ENCODE peak calls at places on chromosomes 16 and 17, in six cellular contexts. R, T, I, A, D and Y are unnamed samples.

GRCh38 chr17:79988163-79988971 is 47.3 kb downstream of the TBC1D16 start:
- DNase-seq in A (peak; percentile 73), T (peak; percentile 60), D (no peak), I (no peak), R (peak; percentile 30), Y (peak; percentile 60)

GRCh38 chr17:36812762-36813161 is 124.5 kb upstream of the LHX1 start:
- DNase-seq in R (no peak), A (no peak), I (no peak), T (no peak), D (peak; percentile 27), Y (peak; percentile 80)

GRCh38 chr16:82971126-82971525 is 344.4 kb downstream of the CDH13 start:
- DNase-seq in R (no peak), I (no peak), A (no peak), T (no peak), D (no peak), Y (no peak)

GRCh38 chr17:50221500-50222480 is 20.4 kb upstream of the COL1A1 start:
- DNase-seq in I (no peak), A (peak; percentile 76), R (peak; percentile 43), T (peak; percentile 89), D (no peak), Y (peak; percentile 25)

GRCh38 chr17:27944546-27945332 is 51.6 kb upstream of the LYRM9 start:
- DNase-seq in D (no peak), R (no peak), A (no peak), T (no peak), I (no peak), Y (no peak)

GRCh38 chr16:21654881-21655280 is 2.5 kb upstream of the IGSF6 start:
- DNase-seq in D (no peak), I (no peak), A (no peak), R (no peak), T (no peak), Y (no peak)

GRCh38 chr16:14347706-14348105 is 276.6 kb downstream of the MRTFB start:
- DNase-seq in T (no peak), A (no peak), R (no peak), D (no peak), I (no peak), Y (no peak)

GRCh38 chr17:5584383-5584951 is at the start of gene NLRP1:
- DNase-seq in A (peak; percentile 89), D (no peak), I (no peak), T (peak; percentile 91), R (no peak), Y (no peak)

GRCh38 chr17:73998246-73999220 is 204.9 kb upstream of the RPL38 start:
- DNase-seq in A (no peak), I (peak; percentile 7), T (no peak), D (peak; percentile 69), R (peak; percentile 78), Y (peak; percentile 91)

GRCh38 chr16:27745348-27745747 is 195.4 kb downstream of the KATNIP start:
- DNase-seq in D (no peak), R (no peak), T (peak; percentile 62), I (no peak), A (no peak), Y (no peak)

GRCh38 chr17:75087558-75088453 is at the start of gene SLC16A5:
- DNase-seq in R (peak; percentile 99), A (peak; percentile 58), T (peak; percentile 93), I (peak; percentile 84), D (peak; percentile 92), Y (peak; percentile 98)

GRCh38 chr16:54290203-54291106 is 3.9 kb upstream of the IRX3 start:
- DNase-seq in I (no peak), A (no peak), T (no peak), R (no peak), D (peak; percentile 67), Y (peak; percentile 67)

GRCh38 chr16:54873081-54873480 is 57.6 kb upstream of the IRX5 start:
- DNase-seq in I (no peak), A (no peak), T (no peak), R (no peak), D (no peak), Y (no peak)

GRCh38 chr17:44760474-44761308 is 1.9 kb downstream of the ADAM11 start:
- DNase-seq in A (no peak), R (no peak), T (no peak), I (no peak), D (no peak), Y (no peak)

GRCh38 chr17:39929657-39930407 is 2.3 kb downstream of the LRRC3C start:
- DNase-seq in D (no peak), T (peak; percentile 79), I (no peak), R (no peak), A (peak; percentile 89), Y (no peak)

GRCh38 chr17:17315142-17315821 is 12.1 kb downstream of the NT5M start:
- DNase-seq in T (no peak), R (peak; percentile 16), A (no peak), I (no peak), D (no peak), Y (peak; percentile 28)

GRCh38 chr16:27547134-27547533 is 2.6 kb downstream of the GTF3C1 start:
- DNase-seq in D (no peak), T (peak; percentile 91), A (peak; percentile 75), I (no peak), R (no peak), Y (no peak)

GRCh38 chr17:22454070-22454999 is 762.0 kb downstream of the KCNJ18 start:
- DNase-seq in R (no peak), A (no peak), T (no peak), D (no peak), I (no peak), Y (no peak)

GRCh38 chr16:89314357-89314756 is 96.9 kb downstream of the ZNF778 start:
- DNase-seq in I (no peak), A (no peak), T (no peak), R (no peak), D (no peak), Y (no peak)

GRCh38 chr16:53773150-53773846 is 69.3 kb downstream of the FTO start:
- DNase-seq in A (peak; percentile 76), I (peak; percentile 82), R (peak; percentile 71), T (peak; percentile 83), D (peak; percentile 70), Y (peak; percentile 19)

GRCh38 chr17:21453144-21453982 is 77.2 kb downstream of the KCNJ12 start:
- DNase-seq in R (no peak), T (no peak), A (no peak), D (no peak), I (no peak), Y (peak; percentile 8)
- H3K4me3 ChIP-seq in R (no peak overlapping the region), T (no peak overlapping the region), A (no peak overlapping the region), D (no peak overlapping the region), I (no peak overlapping the region), Y (no peak overlapping the region)

DNA sequence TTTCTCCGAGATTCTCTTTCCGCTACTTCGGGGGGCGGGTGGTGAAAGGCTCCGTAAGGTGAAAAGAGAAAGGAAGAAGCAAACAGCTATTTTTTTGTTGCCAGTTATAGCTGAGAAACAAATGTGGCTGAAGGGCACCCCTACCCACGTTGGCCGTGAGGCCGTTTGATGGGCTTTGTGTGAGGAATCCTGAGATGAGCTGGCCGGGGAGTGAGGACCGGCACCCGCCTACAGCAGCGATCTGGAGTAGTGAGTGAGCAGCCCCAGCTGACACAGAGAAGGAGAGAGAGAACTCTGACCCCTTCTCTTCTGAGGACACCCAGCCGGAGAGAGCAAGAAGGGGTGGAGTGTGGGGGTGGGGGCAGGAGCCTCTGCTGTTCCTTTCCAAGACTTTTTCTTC is 5.6 kb downstream of the JPH3 start:
- DNase-seq in R (no peak), A (no peak), D (no peak), T (no peak), I (no peak), Y (no peak)
- H3K27me3 ChIP-seq in R (peaks cover 6% of the 10 kb centered on the region), A (peaks cover 53% of the 10 kb centered on the region), D (peaks cover 25% of the 10 kb centered on the region), T (peaks cover 82% of the 10 kb centered on the region), I (no peaks in the 10 kb centered on the region), Y (peaks cover 11% of the 10 kb centered on the region)

GRCh38 chr16:84825896-84826557 is 6.2 kb downstream of the CRISPLD2 start:
- DNase-seq in D (no peak), R (no peak), A (no peak), I (no peak), T (no peak), Y (no peak)
- H3K36me3 ChIP-seq in D (no peaks in the 10 kb centered on the region), R (no peaks in the 10 kb centered on the region), A (no peaks in the 10 kb centered on the region), I (no peaks in the 10 kb centered on the region), T (no peaks in the 10 kb centered on the region), Y (no peaks in the 10 kb centered on the region)

GRCh38 chr16:85568519-85568918 is 44.6 kb upstream of the GSE1 start:
- DNase-seq in D (no peak), I (no peak), T (no peak), A (no peak), R (no peak), Y (no peak)

GRCh38 chr16:85570735-85571562 is 42.2 kb upstream of the GSE1 start:
- DNase-seq in R (no peak), D (no peak), T (no peak), A (no peak), I (no peak), Y (no peak)

GRCh38 chr16:85569615-85570212 is 43.4 kb upstream of the GSE1 start:
- DNase-seq in I (no peak), R (no peak), A (peak; percentile 86), D (no peak), T (peak; percentile 92), Y (peak; percentile 92)

GRCh38 chr16:85570213-85570734 is 42.8 kb upstream of the GSE1 start:
- DNase-seq in T (no peak), D (no peak), I (no peak), A (no peak), R (no peak), Y (no peak)

DNA sequence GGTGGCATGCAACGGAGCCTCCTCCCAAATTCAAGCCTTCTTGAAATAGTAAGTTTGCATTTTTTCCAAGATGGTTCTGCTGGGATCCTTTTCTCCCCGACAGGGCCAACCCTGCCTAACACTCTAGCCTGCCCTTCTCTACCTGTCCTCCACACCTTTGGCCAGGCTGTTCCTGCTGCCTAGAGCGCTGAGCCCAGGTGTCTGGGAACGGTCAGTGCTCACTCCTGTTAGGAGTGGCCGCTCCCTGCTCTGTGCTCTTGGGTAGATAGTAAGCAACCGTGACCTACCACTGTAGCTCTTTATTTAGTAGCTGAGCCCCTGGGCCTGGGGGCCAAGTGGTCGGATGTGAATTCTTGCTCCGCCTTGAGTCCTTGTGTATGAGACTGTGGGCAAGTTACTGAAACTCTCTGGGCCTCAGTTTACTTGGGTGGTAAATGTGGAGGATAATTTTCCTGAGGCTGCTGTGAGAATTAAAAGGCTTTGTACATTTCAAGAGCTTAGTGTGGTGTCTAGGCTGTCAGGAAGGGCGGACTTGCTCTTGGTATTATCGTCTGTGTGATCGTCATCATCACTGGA is 44.0 kb upstream of the GSE1 start:
- DNase-seq in R (no peak), A (no peak), I (no peak), T (no peak), D (no peak), Y (no peak)
- H3K4me3 ChIP-seq in R (no peak overlapping the region), A (no peak overlapping the region), I (no peak overlapping the region), T (no peak overlapping the region), D (no peak overlapping the region), Y (no peak overlapping the region)